ENCODE peak calls at places on chromosome 12, in five cellular contexts. P, U, Y, M and R are unnamed samples.

GRCh38 chr12:113990548-113991223 is 24.6 kb upstream of the RBM19 start:
- DNase-seq in U (no peak), M (no peak), Y (peak; percentile 17), P (no peak), R (no peak)

GRCh38 chr12:126347421-126347820 is 1282.2 kb downstream of the AACS start:
- DNase-seq in Y (no peak), U (no peak), M (no peak), P (no peak), R (no peak)

GRCh38 chr12:131801254-131801866 is 26.8 kb upstream of the MMP17 start:
- DNase-seq in Y (no peak), U (no peak), P (no peak), M (no peak), R (no peak)

GRCh38 chr12:113136990-113137511 is 1.5 kb upstream of the RASAL1 start:
- DNase-seq in M (no peak), Y (no peak), P (no peak), U (no peak), R (no peak)

GRCh38 chr12:122942609-122943008 is 23.7 kb downstream of the ABCB9 start:
- DNase-seq in P (no peak), U (no peak), M (no peak), Y (no peak), R (no peak)

GRCh38 chr12:67426067-67426466 is 156.9 kb downstream of the CAND1 start:
- DNase-seq in U (no peak), Y (peak; percentile 58), M (no peak), P (peak; percentile 74), R (no peak)

GRCh38 chr12:22048351-22049041 is 2.5 kb downstream of the CMAS start:
- DNase-seq in Y (no peak), U (no peak), P (no peak), M (no peak), R (no peak)

GRCh38 chr12:110639336-110640178 is 25.6 kb downstream of the TCTN1 start:
- DNase-seq in Y (no peak), M (no peak), P (no peak), U (peak; percentile 29), R (peak; percentile 20)

GRCh38 chr12:16076553-16076952 is 165.4 kb downstream of the DERA start:
- DNase-seq in P (peak; percentile 52), Y (peak; percentile 77), M (no peak), U (peak; percentile 35), R (no peak)

GRCh38 chr12:13033266-13033875 is 10.8 kb upstream of the FAM234B start:
- DNase-seq in P (no peak), Y (no peak), M (no peak), U (no peak), R (no peak)

GRCh38 chr12:130780880-130781575 is 58.0 kb downstream of the STX2 start:
- DNase-seq in U (no peak), M (no peak), Y (no peak), P (no peak), R (no peak)

GRCh38 chr12:43540474-43540873 is 11.5 kb downstream of the ADAMTS20 start:
- DNase-seq in U (no peak), Y (no peak), P (no peak), M (no peak), R (no peak)

GRCh38 chr12:727321-727720 is 25.1 kb upstream of the WNK1 start:
- DNase-seq in Y (no peak), P (no peak), M (no peak), U (no peak), R (no peak)

GRCh38 chr12:118315821-118316220 is 56.9 kb downstream of the TAOK3 start:
- DNase-seq in M (no peak), U (no peak), Y (no peak), P (no peak), R (no peak)

GRCh38 chr12:85951823-85952222 is 77.7 kb downstream of the NTS start:
- DNase-seq in P (peak; percentile 3), U (peak; percentile 2), M (no peak), Y (peak; percentile 17), R (no peak)

GRCh38 chr12:89319111-89319510 is 33.2 kb downstream of the DUSP6 start:
- DNase-seq in U (no peak), M (no peak), Y (no peak), P (no peak), R (no peak)

GRCh38 chr12:46133751-46134150 is 135.1 kb downstream of the SLC38A1 start:
- DNase-seq in P (no peak), M (no peak), U (no peak), Y (no peak), R (no peak)

GRCh38 chr12:6613776-6614512 is 6.8 kb upstream of the CHD4 start:
- DNase-seq in U (peak; percentile 82), M (peak; percentile 93), P (peak; percentile 96), Y (peak; percentile 85), R (peak; percentile 95)

GRCh38 chr12:19138551-19139344 is 9.2 kb downstream of the PLEKHA5 start:
- DNase-seq in U (no peak), M (no peak), P (no peak), Y (no peak), R (no peak)

GRCh38 chr12:111064154-111064553 is 143.8 kb upstream of the MYL2 start:
- DNase-seq in U (no peak), M (no peak), P (no peak), Y (no peak), R (no peak)

GRCh38 chr12:75694891-75695290 is 183.5 kb upstream of the KRR1 start:
- DNase-seq in M (no peak), P (no peak), U (no peak), Y (no peak), R (no peak)

GRCh38 chr12:13234045-13234641 is 37.6 kb downstream of the EMP1 start:
- DNase-seq in U (peak; percentile 37), P (no peak), M (no peak), Y (peak; percentile 72), R (no peak)

GRCh38 chr12:78684419-78684818 is 180.2 kb upstream of the SYT1 start:
- DNase-seq in P (no peak), U (no peak), Y (no peak), M (no peak), R (no peak)

GRCh38 chr12:113459981-113460380 is 11.7 kb downstream of the LHX5 start:
- DNase-seq in P (no peak), U (no peak), Y (no peak), M (no peak), R (no peak)